ENCODE peak calls at places on chromosomes 7 and 10, in four cellular contexts. V is GM06990, E is HCT116, W is fibroblast of pulmonary artery. Y is an unnamed sample.

GRCh38 chr7:2571409-2571808 is 12.6 kb downstream of the IQCE start:
- DNase-seq in E (no peak), V (no peak), W (no peak), Y (no peak)

GRCh38 chr10:71075066-71075758 is 137.2 kb upstream of the UNC5B start:
- DNase-seq in W (no peak), V (no peak), E (no peak), Y (no peak)

GRCh38 chr7:105697753-105698152 is 116.5 kb upstream of the EFCAB10 start:
- DNase-seq in W (no peak), E (no peak), V (no peak), Y (no peak)

GRCh38 chr7:19920200-19920599 is 146.8 kb upstream of the TMEM196 start:
- DNase-seq in V (no peak), E (no peak), W (peak), Y (no peak)

GRCh38 chr10:81920213-81920829 is 45.3 kb downstream of the NRG3 start:
- DNase-seq in V (no peak), E (no peak), W (no peak), Y (peak)

GRCh38 chr7:47344171-47344955 is 237.5 kb downstream of the TNS3 start:
- DNase-seq in W (no peak), E (no peak), V (no peak), Y (no peak)

GRCh38 chr10:99532687-99533495 is at the start of gene NKX2-3:
- DNase-seq in V (peak), E (no peak), W (peak), Y (peak)

GRCh38 chr10:3720228-3721019 is 64.6 kb downstream of the KLF6 start:
- DNase-seq in W (peak), V (no peak), E (no peak), Y (no peak)

GRCh38 chr7:8391353-8392062 is 41.9 kb upstream of the NXPH1 start:
- DNase-seq in V (no peak), E (no peak), W (no peak), Y (no peak)

GRCh38 chr10:822661-823367 is 108.7 kb downstream of the LARP4B start:
- DNase-seq in W (no peak), E (no peak), V (no peak), Y (peak)
- TF ChIP-seq CTCF in W (no peak), E (no peak), V (no peak), Y (no peak)

DNA sequence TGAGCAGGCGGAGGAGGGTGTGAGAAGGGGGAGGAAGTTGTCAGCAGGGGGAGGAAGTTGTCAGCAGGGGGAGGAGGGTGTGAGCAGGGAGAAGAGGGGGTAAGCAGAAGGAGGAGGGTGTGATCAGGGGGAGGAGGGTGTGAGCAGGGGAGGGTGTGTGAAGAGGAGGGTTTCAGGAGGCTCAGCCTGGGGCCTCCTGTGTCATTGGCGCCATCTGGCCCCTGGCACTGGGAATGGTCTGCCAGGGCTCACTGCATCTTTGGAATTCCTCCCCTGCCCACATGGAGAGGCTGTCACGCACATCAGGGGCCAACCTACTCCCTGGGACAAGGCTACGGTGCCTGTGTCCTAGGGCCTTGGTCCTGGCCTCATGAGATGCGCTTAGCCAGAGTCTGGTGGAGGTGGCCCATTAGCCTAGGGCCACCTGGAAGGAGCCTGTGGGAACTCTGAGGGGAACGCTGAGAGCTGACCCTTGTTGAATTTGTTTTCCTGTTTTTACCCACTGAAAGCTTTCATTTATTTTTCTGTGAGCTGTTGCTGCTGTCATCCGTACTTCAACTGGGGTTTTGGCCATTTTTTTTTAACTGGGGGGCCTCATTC is 18.0 kb downstream of the CAMK2B start:
- DNase-seq in V (no peak), E (peak), W (peak), Y (peak)
- TF ChIP-seq CTCF in V (peak), E (peak), W (peak), Y (peak)

GRCh38 chr7:143405671-143406352 is 2.8 kb downstream of the EPHA1 start:
- DNase-seq in V (no peak), W (no peak), E (no peak), Y (no peak)

GRCh38 chr7:143408247-143408685 is 390 bp downstream of the EPHA1 start:
- DNase-seq in E (no peak), V (no peak), W (no peak), Y (no peak)

GRCh38 chr7:143407296-143408246 is 1.1 kb downstream of the EPHA1 start:
- DNase-seq in E (no peak), W (no peak), V (no peak), Y (no peak)

GRCh38 chr7:143410523-143411004 is 1.9 kb upstream of the EPHA1 start:
- DNase-seq in V (no peak), E (no peak), W (peak), Y (no peak)

DNA sequence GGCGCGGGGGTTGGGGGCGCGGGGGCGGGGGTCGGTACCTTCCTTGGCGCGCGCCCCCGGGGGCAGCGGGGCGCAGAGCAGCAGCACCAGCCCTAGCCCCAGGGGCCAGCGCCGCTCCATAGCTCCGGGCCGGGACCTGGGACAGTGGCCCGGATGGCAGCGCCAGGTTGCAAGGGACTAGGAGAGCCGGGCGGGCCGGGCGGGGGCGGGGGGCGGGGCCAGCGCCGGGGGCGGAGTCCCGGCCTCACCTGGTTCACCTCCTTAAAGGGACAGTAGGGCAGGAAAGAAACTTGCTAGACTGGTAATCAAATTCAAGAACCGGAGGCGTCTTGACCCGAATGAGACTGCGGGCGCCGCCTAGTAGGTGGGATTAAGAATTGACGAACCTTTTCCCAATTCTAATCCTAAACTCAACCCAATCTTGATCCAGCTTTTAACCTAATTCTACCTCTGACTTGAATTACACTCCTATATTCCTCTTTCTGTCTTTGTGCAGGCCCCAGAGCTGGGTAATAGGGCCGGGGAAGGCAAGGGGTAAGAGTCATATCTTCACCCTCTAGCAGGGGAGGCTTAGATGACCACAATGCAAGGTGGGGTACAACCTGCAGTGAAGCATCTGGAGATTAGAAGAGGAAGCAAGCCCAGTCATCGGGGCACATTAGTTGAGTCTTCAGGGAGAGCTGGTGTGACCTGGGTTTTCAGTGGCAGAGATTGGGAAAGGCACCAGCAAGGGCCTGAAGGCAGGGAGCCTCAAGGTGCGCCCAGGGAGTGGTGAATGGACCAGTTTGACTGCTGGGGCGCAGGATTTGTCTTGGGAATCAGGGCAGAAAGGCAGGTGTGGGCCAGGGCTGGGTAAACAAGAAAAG is at the start of gene EPHA1:
- DNase-seq in W (no peak), V (no peak), E (peak), Y (peak)
- TF ChIP-seq CTCF in W (peak), V (peak), E (peak), Y (peak)

GRCh38 chr7:69412331-69413146 is 185.7 kb upstream of the AUTS2 start:
- DNase-seq in W (peak), V (peak), E (no peak), Y (peak)
- TF ChIP-seq CTCF in W (no peak), V (no peak), E (no peak), Y (no peak)

GRCh38 chr10:131692176-131692575 is 208.6 kb upstream of the PPP2R2D start:
- DNase-seq in W (no peak), V (no peak), E (no peak), Y (no peak)
- TF ChIP-seq CTCF in W (no peak), V (no peak), E (no peak), Y (no peak)

GRCh38 chr7:136957391-136957790 is 88.9 kb downstream of the CHRM2 start:
- DNase-seq in V (no peak), W (peak), E (no peak), Y (no peak)
- TF ChIP-seq CTCF in V (no peak), W (no peak), E (no peak), Y (no peak)

DNA sequence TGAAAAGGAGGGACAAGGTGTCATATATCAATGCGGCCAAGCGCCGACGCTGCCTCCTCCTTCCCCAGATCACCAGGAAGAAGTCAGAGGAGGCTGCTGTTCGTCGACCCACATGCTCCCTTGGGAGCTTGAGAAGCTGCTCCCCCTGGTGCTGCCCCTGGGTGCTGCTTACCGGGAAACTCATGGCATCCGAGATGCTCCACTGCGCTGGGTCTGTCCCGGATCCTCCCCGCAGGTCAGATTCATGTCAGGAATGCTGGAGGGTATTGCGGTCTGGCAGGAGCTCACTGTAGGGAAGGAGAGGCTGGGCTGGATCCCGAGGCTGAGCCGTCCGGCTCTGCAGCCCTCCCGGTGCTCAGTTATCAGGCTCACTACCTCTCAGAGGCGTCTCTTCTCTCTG is 123.7 kb upstream of the FAM20C start:
- DNase-seq in E (no peak), V (no peak), W (peak), Y (no peak)
- TF ChIP-seq CTCF in E (peak), V (no peak), W (peak), Y (no peak)

DNA sequence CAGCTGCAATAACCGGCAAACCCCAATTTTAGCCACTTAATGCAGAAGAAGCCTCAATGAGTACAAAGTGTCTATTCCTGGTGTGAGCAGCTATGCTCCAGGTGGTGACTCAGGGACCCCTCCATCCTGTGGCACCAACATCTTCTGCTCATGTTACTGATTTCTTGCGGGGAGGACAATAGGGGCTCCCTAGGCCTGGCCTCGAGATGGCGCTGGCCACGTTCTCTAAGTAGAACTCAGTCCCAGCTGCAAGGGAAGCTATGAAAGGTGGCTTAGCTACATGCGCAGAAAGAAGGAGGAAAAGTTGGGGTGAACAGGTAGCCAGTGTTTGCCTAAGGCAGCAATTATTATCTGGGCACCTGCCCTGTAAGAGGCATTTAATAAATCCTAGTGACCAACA is 6.6 kb downstream of the GJD4 start:
- DNase-seq in E (no peak), W (no peak), V (no peak), Y (no peak)
- TF ChIP-seq CTCF in E (peak), W (peak), V (no peak), Y (no peak)